ENCODE peak calls at places on chromosome 3, in eight cellular contexts. J, P, U, V, E, S, A and F are unnamed samples.
A peak's percentile ranks its signal among the peaks of the same experiment; 100 is the strongest.

GRCh38 chr3:43996379-43997301 is 245.0 kb upstream of the TOPAZ1 start:
- DNase-seq in P (no peak), U (no peak), S (peak; percentile 86), J (peak; percentile 40), A (peak; percentile 35), E (peak; percentile 58), V (peak; percentile 30), F (no peak)

GRCh38 chr3:61181874-61182273 is 69.4 kb downstream of the FHIT start:
- DNase-seq in U (no peak), S (peak; percentile 32), E (no peak), V (no peak), J (no peak), A (no peak), P (no peak), F (no peak)

GRCh38 chr3:122101646-122102045 is 46.5 kb downstream of the CD86 start:
- DNase-seq in A (no peak), S (peak; percentile 68), U (no peak), E (no peak), V (peak; percentile 15), J (peak; percentile 44), P (no peak), F (no peak)

GRCh38 chr3:187919018-187919417 is 173.8 kb upstream of the BCL6 start:
- DNase-seq in A (no peak), S (no peak), J (peak; percentile 51), E (no peak), P (peak; percentile 42), U (no peak), V (no peak), F (peak; percentile 39)

GRCh38 chr3:27791956-27792355 is 69.8 kb upstream of the EOMES start:
- DNase-seq in P (no peak), A (no peak), J (no peak), U (no peak), E (no peak), V (no peak), S (no peak), F (no peak)

GRCh38 chr3:133468251-133468721 is 68.4 kb downstream of the BFSP2 start:
- DNase-seq in P (no peak), A (no peak), E (no peak), J (no peak), V (no peak), S (no peak), U (no peak), F (no peak)

GRCh38 chr3:23086831-23087230 is 116.3 kb upstream of the UBE2E2 start:
- DNase-seq in P (no peak), U (no peak), S (no peak), A (no peak), V (no peak), E (no peak), J (no peak), F (no peak)

GRCh38 chr3:160163259-160163878 is 61.9 kb upstream of the C3orf80 start:
- DNase-seq in S (peak; percentile 1), U (no peak), P (no peak), A (no peak), E (no peak), V (peak; percentile 23), J (peak; percentile 11), F (no peak)

GRCh38 chr3:46566040-46566631 is at the start of gene LRRC2:
- DNase-seq in P (peak; percentile 17), J (no peak), S (peak; percentile 49), A (peak; percentile 65), U (peak; percentile 77), E (peak; percentile 62), V (peak; percentile 37), F (no peak)

GRCh38 chr3:52146811-52147210 is 7.4 kb downstream of the POC1A start:
- DNase-seq in E (no peak), P (no peak), J (no peak), A (no peak), U (no peak), V (no peak), S (no peak), F (no peak)

GRCh38 chr3:117486709-117487394 is 777.3 kb downstream of the TUSC7 start:
- DNase-seq in J (no peak), S (no peak), P (no peak), E (no peak), V (no peak), U (no peak), A (no peak), F (no peak)

GRCh38 chr3:20013396-20013795 is 1.3 kb upstream of the PP2D1 start:
- DNase-seq in V (no peak), J (no peak), A (no peak), S (no peak), E (no peak), U (no peak), P (no peak), F (no peak)

GRCh38 chr3:152083058-152083457 is 185.7 kb upstream of the MBNL1 start:
- DNase-seq in S (no peak), E (no peak), V (no peak), A (no peak), P (no peak), J (no peak), U (no peak), F (no peak)

GRCh38 chr3:115790759-115791158 is 167.4 kb downstream of the GAP43 start:
- DNase-seq in A (no peak), U (no peak), J (no peak), S (no peak), P (no peak), V (peak; percentile 81), E (no peak), F (peak; percentile 68)

GRCh38 chr3:184725176-184725575 is 13.3 kb upstream of the MAGEF1 start:
- DNase-seq in V (no peak), S (no peak), E (no peak), J (no peak), P (no peak), U (no peak), A (no peak), F (no peak)

GRCh38 chr3:16199769-16200168 is 25.3 kb downstream of the GALNT15 start:
- DNase-seq in S (no peak), U (no peak), A (no peak), E (no peak), V (no peak), J (no peak), P (no peak), F (no peak)

GRCh38 chr3:115423170-115423569 is 200.1 kb upstream of the GAP43 start:
- DNase-seq in S (no peak), P (no peak), E (no peak), U (no peak), V (no peak), J (no peak), A (no peak), F (no peak)

GRCh38 chr3:127768346-127769008 is 53.8 kb downstream of the MGLL start:
- DNase-seq in A (no peak), S (no peak), J (no peak), E (no peak), U (no peak), V (peak; percentile 75), P (no peak), F (no peak)

GRCh38 chr3:127265581-127265981 is 22.3 kb downstream of the PRR20G start:
- DNase-seq in V (no peak), U (no peak), A (no peak), S (no peak), E (no peak), P (no peak), J (no peak), F (no peak)

GRCh38 chr3:43465109-43465508 is 156.7 kb downstream of the ANO10 start:
- DNase-seq in U (no peak), S (peak; percentile 11), V (no peak), J (no peak), E (no peak), P (no peak), A (no peak), F (no peak)

GRCh38 chr3:151439652-151440125 is 21.2 kb downstream of the IGSF10 start:
- DNase-seq in P (no peak), U (no peak), J (peak; percentile 75), V (peak; percentile 62), S (peak; percentile 21), E (no peak), A (no peak), F (no peak)

GRCh38 chr3:194126790-194127189 is 9.2 kb upstream of the HES1 start:
- DNase-seq in U (no peak), J (no peak), P (no peak), S (no peak), E (no peak), V (no peak), A (no peak), F (no peak)

GRCh38 chr3:140906785-140907184 is 34.9 kb upstream of the SLC25A36 start:
- DNase-seq in U (no peak), A (no peak), P (no peak), J (no peak), V (no peak), S (no peak), E (no peak), F (no peak)

GRCh38 chr3:24242012-24242698 is 252.5 kb downstream of the THRB start:
- DNase-seq in S (no peak), E (no peak), V (no peak), A (no peak), J (no peak), U (no peak), P (no peak), F (no peak)

GRCh38 chr3:83941990-83942710 is 1016.6 kb upstream of the CADM2 start:
- DNase-seq in V (no peak), U (no peak), A (no peak), P (no peak), S (no peak), J (no peak), E (no peak), F (no peak)

GRCh38 chr3:49656541-49657112 is 17.5 kb upstream of the APEH start:
- DNase-seq in A (no peak), S (no peak), J (no peak), U (no peak), E (no peak), P (no peak), V (no peak), F (no peak)

GRCh38 chr3:111976254-111976653 is 2.6 kb upstream of the ABHD10 start:
- DNase-seq in A (no peak), U (no peak), S (peak; percentile 19), E (no peak), P (no peak), J (no peak), V (no peak), F (no peak)

GRCh38 chr3:191543018-191543417 is 82.1 kb downstream of the PYDC2 start:
- DNase-seq in V (no peak), E (no peak), P (no peak), A (no peak), S (no peak), J (no peak), U (no peak), F (no peak)

GRCh38 chr3:157408499-157409149 is 28.0 kb upstream of the PTX3 start:
- DNase-seq in U (no peak), S (no peak), J (no peak), E (no peak), P (no peak), V (no peak), A (no peak), F (no peak)

GRCh38 chr3:67294341-67294740 is 296.2 kb downstream of the KBTBD8 start:
- DNase-seq in A (no peak), E (no peak), V (no peak), P (no peak), S (no peak), U (no peak), J (no peak), F (no peak)

GRCh38 chr3:189355481-189356201 is 183.9 kb downstream of the TPRG1 start:
- DNase-seq in A (no peak), U (no peak), E (no peak), P (peak; percentile 11), S (no peak), J (no peak), V (peak; percentile 60), F (peak; percentile 27)

GRCh38 chr3:188916934-188917391 is 254.8 kb upstream of the TPRG1 start:
- DNase-seq in E (no peak), A (no peak), J (peak; percentile 22), U (no peak), S (no peak), P (no peak), V (no peak), F (no peak)

GRCh38 chr3:10619989-10620832 is 114.8 kb upstream of the ATP2B2 start:
- DNase-seq in S (no peak), E (no peak), P (no peak), U (no peak), V (no peak), J (no peak), A (no peak), F (no peak)

GRCh38 chr3:69082805-69083204 is 1.9 kb upstream of the ARL6IP5 start:
- DNase-seq in J (peak; percentile 48), S (no peak), A (no peak), P (peak; percentile 49), U (no peak), E (no peak), V (peak; percentile 65), F (no peak)